ENCODE peak calls at places on chromosomes 2 and 18, in five cellular contexts. One of them, this sample, is unnamed.

GRCh38 chr2:67938053-67938452 is 124.8 kb downstream of the C1D start:
- DNase-seq in activated naive CD4-positive, alpha-beta T cell: no peak
- DNase-seq in epithelial cell of prostate: no peak
- DNase-seq in A549: no peak
- DNase-seq in T-helper 1 cell: no peak
- DNase-seq in this sample: no peak

GRCh38 chr2:61984682-61985081 is 79.2 kb downstream of the COMMD1 start:
- DNase-seq in activated naive CD4-positive, alpha-beta T cell: no peak
- DNase-seq in epithelial cell of prostate: no peak
- DNase-seq in A549: no peak
- DNase-seq in T-helper 1 cell: no peak
- DNase-seq in this sample: no peak

GRCh38 chr2:172539767-172540166 is 16.1 kb upstream of the PDK1 start:
- DNase-seq in activated naive CD4-positive, alpha-beta T cell: no peak
- DNase-seq in epithelial cell of prostate: no peak
- DNase-seq in A549: no peak
- DNase-seq in T-helper 1 cell: no peak
- DNase-seq in this sample: no peak

GRCh38 chr2:135875491-135876065 is 665 bp downstream of the MCM6 start:
- DNase-seq in activated naive CD4-positive, alpha-beta T cell: peak; percentile 58
- DNase-seq in epithelial cell of prostate: no peak
- DNase-seq in A549: peak; percentile 42
- DNase-seq in T-helper 1 cell: peak; percentile 63
- DNase-seq in this sample: peak; percentile 25

GRCh38 chr2:209114588-209114987 is 309.3 kb upstream of the MAP2 start:
- DNase-seq in activated naive CD4-positive, alpha-beta T cell: no peak
- DNase-seq in epithelial cell of prostate: no peak
- DNase-seq in A549: no peak
- DNase-seq in T-helper 1 cell: no peak
- DNase-seq in this sample: no peak

GRCh38 chr2:183034806-183035205 is 3.5 kb downstream of the NCKAP1 start:
- DNase-seq in activated naive CD4-positive, alpha-beta T cell: no peak
- DNase-seq in epithelial cell of prostate: no peak
- DNase-seq in A549: no peak
- DNase-seq in T-helper 1 cell: no peak
- DNase-seq in this sample: no peak

GRCh38 chr2:101515512-101515911 is 40.6 kb upstream of the RFX8 start:
- DNase-seq in activated naive CD4-positive, alpha-beta T cell: no peak
- DNase-seq in epithelial cell of prostate: no peak
- DNase-seq in A549: no peak
- DNase-seq in T-helper 1 cell: no peak
- DNase-seq in this sample: no peak

GRCh38 chr2:76320716-76321115 is 610.0 kb upstream of the GCFC2 start:
- DNase-seq in activated naive CD4-positive, alpha-beta T cell: no peak
- DNase-seq in epithelial cell of prostate: no peak
- DNase-seq in A549: no peak
- DNase-seq in T-helper 1 cell: no peak
- DNase-seq in this sample: no peak

GRCh38 chr18:74213429-74213828 is 65.1 kb downstream of the TIMM21 start:
- DNase-seq in activated naive CD4-positive, alpha-beta T cell: no peak
- DNase-seq in epithelial cell of prostate: no peak
- DNase-seq in A549: no peak
- DNase-seq in T-helper 1 cell: no peak
- DNase-seq in this sample: no peak